ENCODE peak calls at places on chromosome 14, in five cellular contexts. J is memory B cell; Z is iris pigment epithelial cell; C is NCI-H2081; K is CD4-positive, CD25-positive, alpha-beta regulatory T cell. W is an unnamed sample.

GRCh38 chr14:23347406-23348296 is 5.0 kb downstream of the SLC22A17 start:
- DNase-seq in Z (no peak), C (no peak), K (no peak), J (no peak), W (no peak)

GRCh38 chr14:96614528-96614927 is 112.3 kb downstream of the PAPOLA start:
- DNase-seq in K (no peak), Z (no peak), J (no peak), C (peak), W (no peak)

GRCh38 chr14:68685419-68686211 is 107.3 kb downstream of the ZFP36L1 start:
- DNase-seq in J (peak), K (peak), C (no peak), Z (peak), W (no peak)

GRCh38 chr14:23366163-23366921 is 1.4 kb upstream of the EFS start:
- DNase-seq in C (no peak), J (no peak), K (no peak), Z (peak), W (no peak)

GRCh38 chr14:75941030-75941429 is 40.8 kb downstream of the TGFB3 start:
- DNase-seq in C (no peak), Z (peak), J (no peak), K (no peak), W (no peak)

GRCh38 chr14:55583942-55584468 is 4.0 kb downstream of the KTN1 start:
- DNase-seq in J (no peak), Z (peak), K (no peak), C (no peak), W (no peak)

GRCh38 chr14:25430808-25431207 is 380.9 kb upstream of the STXBP6 start:
- DNase-seq in K (no peak), J (no peak), Z (no peak), C (no peak), W (no peak)

GRCh38 chr14:64806202-64806861 is 73.4 kb downstream of the SPTB start:
- DNase-seq in K (no peak), C (no peak), J (no peak), Z (peak), W (no peak)

GRCh38 chr14:106518054-106518943 is 991.9 kb downstream of the TMEM121 start:
- DNase-seq in C (no peak), Z (no peak), J (peak), K (peak), W (no peak)

GRCh38 chr14:92622311-92622710 is 108.7 kb downstream of the RIN3 start:
- DNase-seq in Z (no peak), K (no peak), C (no peak), J (no peak), W (no peak)

GRCh38 chr14:54497224-54497623 is 8.4 kb upstream of the GMFB start:
- DNase-seq in C (no peak), K (no peak), J (no peak), Z (no peak), W (no peak)

GRCh38 chr14:60553855-60554254 is 44.9 kb downstream of the SIX6 start:
- DNase-seq in K (no peak), J (no peak), C (no peak), Z (peak), W (no peak)

GRCh38 chr14:24064091-24064795 is 7.1 kb upstream of the CPNE6 start:
- DNase-seq in K (no peak), Z (no peak), J (no peak), C (no peak), W (no peak)

GRCh38 chr14:77219591-77219990 is 38.0 kb downstream of the TMEM63C start:
- DNase-seq in J (no peak), K (no peak), C (no peak), Z (no peak), W (no peak)

GRCh38 chr14:37197421-37198272 is at the start of gene MIPOL1:
- DNase-seq in Z (peak), K (no peak), C (peak), J (no peak), W (no peak)

GRCh38 chr14:57834961-57835360 is 30.9 kb downstream of the SLC35F4 start:
- DNase-seq in K (no peak), J (no peak), C (no peak), Z (no peak), W (no peak)

GRCh38 chr14:102556098-102556677 is 36.3 kb upstream of the RCOR1 start:
- DNase-seq in Z (no peak), C (no peak), K (no peak), J (no peak), W (no peak)

GRCh38 chr14:93579178-93579577 is 148.4 kb downstream of the UNC79 start:
- DNase-seq in C (no peak), Z (no peak), J (no peak), K (no peak), W (no peak)

GRCh38 chr14:68928770-68929550 is 50.1 kb downstream of the ACTN1 start:
- DNase-seq in J (no peak), K (no peak), Z (no peak), C (no peak), W (no peak)